ENCODE peak calls at places on chromosomes 4 and X, in ten cellular contexts. A, F, O, E, M, X, C, Q, Y and T are unnamed samples.

GRCh38 chr4:107951551-107951950 is 20.2 kb downstream of the CYP2U1 start:
- DNase-seq in A (no peak), F (peak), O (no peak), E (no peak), M (no peak), X (no peak), C (no peak), Q (no peak), Y (peak), T (no peak)

GRCh38 chrX:150944233-150944632 is 38.9 kb upstream of the HMGB3 start:
- DNase-seq in A (no peak), F (no peak), O (no peak), E (no peak), M (no peak), X (no peak), C (peak), Q (no peak), Y (no peak), T (no peak)

GRCh38 chrX:57607295-57608187 is 15.7 kb downstream of the ZXDB start:
- DNase-seq in A (no peak), F (no peak), O (no peak), E (no peak), M (no peak), X (no peak), C (no peak), Q (no peak), Y (peak), T (no peak)

GRCh38 chr4:123701046-123701445 is 304.5 kb downstream of the SPRY1 start:
- DNase-seq in A (no peak), F (no peak), O (no peak), E (no peak), M (no peak), X (no peak), C (no peak), Q (no peak), Y (no peak), T (no peak)

GRCh38 chr4:62644372-62644771 is 1444.2 kb downstream of the ADGRL3 start:
- DNase-seq in A (no peak), F (peak), O (no peak), E (peak), M (no peak), X (no peak), C (peak), Q (no peak), Y (peak), T (no peak)

GRCh38 chr4:120694973-120695372 is 227.6 kb downstream of the PRDM5 start:
- DNase-seq in A (no peak), F (peak), O (no peak), E (peak), M (no peak), X (no peak), C (no peak), Q (peak), Y (peak), T (no peak)

GRCh38 chrX:26783512-26784225 is 567.7 kb downstream of the MAGEB5 start:
- DNase-seq in A (no peak), F (peak), O (no peak), E (no peak), M (no peak), X (no peak), C (peak), Q (no peak), Y (peak), T (no peak)

GRCh38 chr4:2930135-2930805 is 32.9 kb downstream of the NOP14 start:
- DNase-seq in A (no peak), F (no peak), O (no peak), E (no peak), M (no peak), X (no peak), C (no peak), Q (no peak), Y (peak), T (no peak)

GRCh38 chr4:94032754-94033153 is 174.9 kb upstream of the SMARCAD1 start:
- DNase-seq in A (no peak), F (no peak), O (no peak), E (no peak), M (no peak), X (no peak), C (peak), Q (no peak), Y (no peak), T (no peak)

GRCh38 chrX:100647739-100648138 is 3.7 kb downstream of the SRPX2 start:
- DNase-seq in A (no peak), F (peak), O (no peak), E (no peak), M (no peak), X (no peak), C (no peak), Q (no peak), Y (no peak), T (no peak)

GRCh38 chr4:73690051-73690744 is 50.2 kb upstream of the CXCL8 start:
- DNase-seq in A (no peak), F (peak), O (no peak), E (no peak), M (no peak), X (no peak), C (no peak), Q (no peak), Y (no peak), T (no peak)

GRCh38 chr4:40247350-40247749 is 50.5 kb downstream of the RHOH start:
- DNase-seq in A (peak), F (no peak), O (no peak), E (peak), M (no peak), X (peak), C (no peak), Q (no peak), Y (no peak), T (no peak)

GRCh38 chrX:866441-866990 is 235.9 kb downstream of the SHOX start:
- DNase-seq in A (no peak), F (no peak), O (peak), E (no peak), M (peak), X (no peak), C (no peak), Q (no peak), Y (peak), T (no peak)

GRCh38 chrX:9729161-9729885 is 36.3 kb downstream of the GPR143 start:
- DNase-seq in A (no peak), F (no peak), O (no peak), E (no peak), M (no peak), X (no peak), C (no peak), Q (no peak), Y (no peak), T (no peak)

GRCh38 chr4:21474195-21474594 is 474.4 kb downstream of the KCNIP4 start:
- DNase-seq in A (no peak), F (no peak), O (no peak), E (no peak), M (no peak), X (no peak), C (no peak), Q (no peak), Y (no peak), T (no peak)

GRCh38 chrX:25523574-25523973 is 507.8 kb upstream of the ARX start:
- DNase-seq in A (no peak), F (peak), O (no peak), E (no peak), M (no peak), X (no peak), C (peak), Q (no peak), Y (peak), T (peak)

GRCh38 chr4:180372671-180373070 is 1870.5 kb upstream of the TENM3 start:
- DNase-seq in A (no peak), F (no peak), O (no peak), E (no peak), M (no peak), X (no peak), C (no peak), Q (no peak), Y (no peak), T (no peak)

GRCh38 chr4:945274-946102 is 13.2 kb downstream of the TMEM175 start:
- DNase-seq in A (no peak), F (no peak), O (no peak), E (no peak), M (no peak), X (no peak), C (no peak), Q (peak), Y (no peak), T (no peak)

GRCh38 chr4:25926473-25926872 is 12.5 kb downstream of the SMIM20 start:
- DNase-seq in A (no peak), F (peak), O (no peak), E (no peak), M (no peak), X (no peak), C (no peak), Q (no peak), Y (no peak), T (no peak)

GRCh38 chrX:46903458-46904242 is 8.6 kb upstream of the JADE3 start:
- DNase-seq in A (peak), F (peak), O (peak), E (peak), M (no peak), X (peak), C (peak), Q (peak), Y (peak), T (peak)

GRCh38 chr4:89193828-89194227 is 82.5 kb downstream of the TIGD2 start:
- DNase-seq in A (no peak), F (no peak), O (no peak), E (no peak), M (no peak), X (no peak), C (no peak), Q (no peak), Y (no peak), T (no peak)

GRCh38 chr4:121462660-121463261 is 81.9 kb upstream of the QRFPR start:
- DNase-seq in A (peak), F (peak), O (no peak), E (peak), M (no peak), X (no peak), C (peak), Q (no peak), Y (peak), T (peak)

GRCh38 chr4:54976682-54977081 is 148.7 kb downstream of the KDR start:
- DNase-seq in A (no peak), F (peak), O (no peak), E (no peak), M (no peak), X (no peak), C (no peak), Q (no peak), Y (no peak), T (no peak)

GRCh38 chrX:53476371-53476770 is 42.2 kb upstream of the HSD17B10 start:
- DNase-seq in A (no peak), F (no peak), O (no peak), E (no peak), M (no peak), X (no peak), C (no peak), Q (no peak), Y (no peak), T (no peak)

GRCh38 chrX:118839334-118839958 is 15.8 kb downstream of the ZCCHC12 start:
- DNase-seq in A (no peak), F (peak), O (no peak), E (peak), M (no peak), X (peak), C (no peak), Q (peak), Y (peak), T (peak)

GRCh38 chr4:86178216-86178615 is 181.6 kb downstream of the MAPK10 start:
- DNase-seq in A (no peak), F (no peak), O (no peak), E (no peak), M (no peak), X (no peak), C (no peak), Q (no peak), Y (no peak), T (no peak)

GRCh38 chrX:49071877-49072711 is 1.7 kb downstream of the PRAF2 start:
- DNase-seq in A (no peak), F (no peak), O (no peak), E (peak), M (peak), X (no peak), C (no peak), Q (peak), Y (peak), T (peak)

GRCh38 chr4:1987296-1987695 is 21.5 kb downstream of the NELFA start:
- DNase-seq in A (no peak), F (no peak), O (no peak), E (no peak), M (no peak), X (no peak), C (no peak), Q (no peak), Y (no peak), T (no peak)

GRCh38 chr4:182263562-182263961 is 20.4 kb downstream of the TENM3 start:
- DNase-seq in A (no peak), F (no peak), O (peak), E (no peak), M (no peak), X (no peak), C (no peak), Q (no peak), Y (no peak), T (no peak)

GRCh38 chr4:182261651-182262223 is 18.5 kb downstream of the TENM3 start:
- DNase-seq in A (no peak), F (no peak), O (peak), E (no peak), M (no peak), X (no peak), C (no peak), Q (no peak), Y (no peak), T (no peak)

GRCh38 chr4:182265881-182266280 is 22.7 kb downstream of the TENM3 start:
- DNase-seq in A (no peak), F (no peak), O (no peak), E (no peak), M (no peak), X (no peak), C (no peak), Q (no peak), Y (no peak), T (no peak)

GRCh38 chr4:182267048-182267447 is 23.8 kb downstream of the TENM3 start:
- DNase-seq in A (no peak), F (no peak), O (no peak), E (no peak), M (no peak), X (no peak), C (no peak), Q (no peak), Y (no peak), T (no peak)

GRCh38 chr4:182264139-182264752 is 21.0 kb downstream of the TENM3 start:
- DNase-seq in A (no peak), F (no peak), O (peak), E (no peak), M (no peak), X (no peak), C (no peak), Q (no peak), Y (no peak), T (no peak)
- H3K4me3 ChIP-seq in A (no peak), F (no peak), O (no peak), E (no peak), M (no peak), X (no peak), C (no peak), Q (no peak), Y (no peak), T (no peak)

GRCh38 chr4:6562931-6563901 is 11.8 kb upstream of the MAN2B2 start:
- DNase-seq in A (no peak), F (peak), O (no peak), E (peak), M (no peak), X (no peak), C (no peak), Q (no peak), Y (no peak), T (no peak)
- H3K4me3 ChIP-seq in A (no peak), F (peak), O (peak), E (peak), M (peak), X (peak), C (peak), Q (peak), Y (peak), T (peak)

GRCh38 chr4:177105526-177105925 is 204.1 kb upstream of the NEIL3 start:
- DNase-seq in A (no peak), F (no peak), O (no peak), E (no peak), M (no peak), X (no peak), C (no peak), Q (no peak), Y (no peak), T (no peak)

GRCh38 chr4:177109769-177110168 is 199.9 kb upstream of the NEIL3 start:
- DNase-seq in A (no peak), F (no peak), O (no peak), E (no peak), M (no peak), X (no peak), C (no peak), Q (no peak), Y (no peak), T (no peak)

GRCh38 chr4:177108708-177109107 is 201.0 kb upstream of the NEIL3 start:
- DNase-seq in A (no peak), F (peak), O (no peak), E (no peak), M (no peak), X (no peak), C (no peak), Q (no peak), Y (no peak), T (no peak)

DNA sequence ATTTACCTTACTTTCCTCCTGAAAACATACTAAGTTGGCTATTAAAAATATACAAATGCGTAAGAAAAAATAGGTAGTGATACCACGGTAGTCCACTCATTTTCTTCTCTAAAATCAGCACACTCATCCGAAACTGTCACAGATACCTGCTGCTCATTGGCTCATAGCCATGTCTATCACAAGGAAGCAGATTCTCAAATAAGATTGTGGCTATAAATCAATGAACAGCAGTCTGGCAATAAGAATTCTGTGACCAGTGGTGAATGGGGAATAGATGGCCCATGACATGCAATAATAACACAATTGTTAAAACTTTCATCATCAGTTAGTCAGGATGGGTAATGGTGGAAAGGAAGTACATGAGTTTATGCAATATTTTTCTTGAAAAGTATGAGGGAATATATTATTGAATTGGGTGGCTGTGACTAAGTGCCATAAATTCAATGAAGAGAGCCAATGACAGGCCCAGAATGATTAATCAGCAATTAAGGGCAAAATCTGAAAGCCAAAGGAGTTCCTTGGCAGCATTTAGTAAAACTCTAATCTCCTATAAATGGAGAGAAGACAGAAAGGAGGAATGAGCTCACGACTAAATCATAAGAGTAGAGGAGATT is 202.3 kb upstream of the NEIL3 start:
- DNase-seq in A (no peak), F (no peak), O (no peak), E (no peak), M (no peak), X (no peak), C (no peak), Q (no peak), Y (no peak), T (no peak)
- H3K4me3 ChIP-seq in A (no peak), F (no peak), O (no peak), E (no peak), M (no peak), X (no peak), C (no peak), Q (no peak), Y (no peak), T (no peak)

DNA sequence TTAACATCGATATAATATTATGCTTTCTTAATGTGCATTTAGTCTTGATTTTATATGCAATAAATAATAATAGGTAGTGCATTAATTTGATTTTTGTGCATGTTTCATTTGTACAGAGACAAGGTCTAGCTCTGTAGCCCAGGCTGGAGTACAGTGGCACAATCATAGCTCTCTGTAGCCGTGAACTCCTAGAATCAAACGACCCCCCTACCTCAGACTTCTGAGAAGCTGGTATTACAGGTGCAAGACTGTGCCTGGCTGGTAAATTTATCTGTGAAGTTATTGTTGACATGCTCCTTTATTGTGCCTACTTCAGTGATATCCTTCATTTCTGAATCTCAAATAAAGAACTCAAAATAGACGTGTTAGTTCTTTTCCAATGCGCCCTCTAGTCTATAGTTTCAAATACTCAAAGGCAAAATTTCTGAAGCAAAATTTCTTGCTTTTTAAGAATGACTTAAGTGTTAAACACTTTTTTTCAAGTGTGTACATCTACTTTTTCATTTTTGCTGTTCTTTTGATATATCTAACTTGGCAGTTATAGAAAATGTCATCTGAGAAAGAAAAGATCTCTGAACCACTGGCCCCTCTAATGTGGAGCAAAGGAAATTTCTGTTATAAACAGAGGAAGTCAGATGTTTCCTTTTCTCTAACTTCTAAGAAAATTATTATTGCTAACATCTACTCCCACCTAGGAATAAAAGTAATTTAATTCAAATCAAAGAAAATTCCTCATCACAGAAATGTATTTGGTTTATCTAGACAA is 28.3 kb upstream of the GUCY1A1 start:
- DNase-seq in A (no peak), F (no peak), O (no peak), E (no peak), M (no peak), X (no peak), C (no peak), Q (no peak), Y (no peak), T (no peak)
- H3K4me3 ChIP-seq in A (no peak), F (no peak), O (no peak), E (no peak), M (no peak), X (no peak), C (no peak), Q (no peak), Y (no peak), T (no peak)

GRCh38 chr4:169183581-169183980 is 87.2 kb downstream of the SH3RF1 start:
- DNase-seq in A (no peak), F (no peak), O (no peak), E (no peak), M (no peak), X (no peak), C (no peak), Q (no peak), Y (no peak), T (no peak)
- H3K4me3 ChIP-seq in A (no peak), F (no peak), O (no peak), E (no peak), M (no peak), X (no peak), C (no peak), Q (no peak), Y (no peak), T (no peak)